ENCODE peak calls at places on chromosomes 4 and X, in six cellular contexts. G, W, Y, T, Z and R are unnamed samples.

GRCh38 chr4:148998719-148999118 is 556.5 kb upstream of the NR3C2 start:
- DNase-seq in G (no peak), W (peak), Y (no peak), T (no peak), Z (no peak), R (no peak)

GRCh38 chr4:42282081-42282901 is 115.0 kb upstream of the SHISA3 start:
- DNase-seq in G (peak), W (peak), Y (peak), T (peak), Z (no peak), R (no peak)

GRCh38 chr4:117873779-117874178 is 160.5 kb upstream of the NDST3 start:
- DNase-seq in G (no peak), W (no peak), Y (no peak), T (no peak), Z (no peak), R (no peak)

GRCh38 chr4:122458625-122459024 is 2.1 kb upstream of the IL2 start:
- DNase-seq in G (no peak), W (peak), Y (no peak), T (peak), Z (peak), R (no peak)

GRCh38 chr4:145984563-145984962 is 45.9 kb upstream of the ZNF827 start:
- DNase-seq in G (no peak), W (no peak), Y (no peak), T (no peak), Z (no peak), R (no peak)

GRCh38 chrX:49840679-49841078 is 11.6 kb downstream of the PAGE4 start:
- DNase-seq in G (peak), W (peak), Y (no peak), T (peak), Z (no peak), R (peak)

GRCh38 chrX:150506020-150506419 is 62.4 kb upstream of the MTM1 start:
- DNase-seq in G (no peak), W (no peak), Y (no peak), T (no peak), Z (no peak), R (no peak)

GRCh38 chr4:38753021-38753806 is 29.6 kb downstream of the TLR10 start:
- DNase-seq in G (no peak), W (peak), Y (peak), T (peak), Z (no peak), R (no peak)

GRCh38 chr4:44319129-44319528 is 129.5 kb downstream of the KCTD8 start:
- DNase-seq in G (no peak), W (no peak), Y (no peak), T (no peak), Z (no peak), R (no peak)